ENCODE peak calls at places on chromosomes 4 and X, in four cellular contexts. One of them, this sample, is unnamed.

GRCh38 chr4:110211007-110211769 is 12.8 kb upstream of the ELOVL6 start:
- DNase-seq in NCI-H1092 treated with DMSO at 0.1 percent for 48 hours: peak; percentile 41
- DNase-seq in A549: peak; percentile 28
- DNase-seq in T follicular helper cell: no peak
- DNase-seq in this sample: no peak

GRCh38 chr4:66252291-66252690 is 582.0 kb upstream of the EPHA5 start:
- DNase-seq in NCI-H1092 treated with DMSO at 0.1 percent for 48 hours: no peak
- DNase-seq in A549: no peak
- DNase-seq in T follicular helper cell: no peak
- DNase-seq in this sample: no peak

GRCh38 chr4:16636911-16637630 is 261.4 kb downstream of the LDB2 start:
- DNase-seq in A549: no peak
- DNase-seq in T follicular helper cell: no peak
- DNase-seq in NCI-H1092 treated with DMSO at 0.1 percent for 48 hours: no peak
- DNase-seq in this sample: no peak

GRCh38 chr4:101730291-101731117 is 60.0 kb upstream of the BANK1 start:
- DNase-seq in T follicular helper cell: peak; percentile 6
- DNase-seq in A549: peak; percentile 6
- DNase-seq in NCI-H1092 treated with DMSO at 0.1 percent for 48 hours: peak; percentile 54
- DNase-seq in this sample: no peak

GRCh38 chrX:109782994-109783711 is 50.1 kb upstream of the ACSL4 start:
- DNase-seq in T follicular helper cell: no peak
- DNase-seq in NCI-H1092 treated with DMSO at 0.1 percent for 48 hours: no peak
- DNase-seq in A549: no peak
- DNase-seq in this sample: no peak

GRCh38 chrX:357035-357692 is 29.5 kb downstream of the PPP2R3B start:
- DNase-seq in A549: no peak
- DNase-seq in NCI-H1092 treated with DMSO at 0.1 percent for 48 hours: no peak
- DNase-seq in T follicular helper cell: no peak
- DNase-seq in this sample: no peak

GRCh38 chr4:121217385-121217784 is 53.3 kb upstream of the TNIP3 start:
- DNase-seq in NCI-H1092 treated with DMSO at 0.1 percent for 48 hours: no peak
- DNase-seq in T follicular helper cell: no peak
- DNase-seq in A549: no peak
- DNase-seq in this sample: no peak

GRCh38 chr4:165974647-165975335 is 101.8 kb downstream of the TLL1 start:
- DNase-seq in T follicular helper cell: no peak
- DNase-seq in NCI-H1092 treated with DMSO at 0.1 percent for 48 hours: no peak
- DNase-seq in A549: no peak
- DNase-seq in this sample: no peak

GRCh38 chr4:177171588-177171987 is 138.1 kb upstream of the NEIL3 start:
- DNase-seq in NCI-H1092 treated with DMSO at 0.1 percent for 48 hours: no peak
- DNase-seq in T follicular helper cell: no peak
- DNase-seq in A549: no peak
- DNase-seq in this sample: no peak

GRCh38 chr4:177182728-177183127 is 126.9 kb upstream of the NEIL3 start:
- DNase-seq in NCI-H1092 treated with DMSO at 0.1 percent for 48 hours: no peak
- DNase-seq in T follicular helper cell: no peak
- DNase-seq in A549: no peak
- DNase-seq in this sample: no peak

GRCh38 chrX:68503830-68504229 is 5.0 kb downstream of the YIPF6 start:
- DNase-seq in T follicular helper cell: no peak
- DNase-seq in NCI-H1092 treated with DMSO at 0.1 percent for 48 hours: no peak
- DNase-seq in A549: no peak
- DNase-seq in this sample: no peak

GRCh38 chr4:106316773-106317409 is 541 bp downstream of the AIMP1 start:
- DNase-seq in T follicular helper cell: no peak
- DNase-seq in NCI-H1092 treated with DMSO at 0.1 percent for 48 hours: peak; percentile 33
- DNase-seq in A549: no peak
- DNase-seq in this sample: no peak

GRCh38 chrX:10636337-10636736 is 16.0 kb upstream of the MID1 start:
- DNase-seq in A549: peak; percentile 71
- DNase-seq in NCI-H1092 treated with DMSO at 0.1 percent for 48 hours: peak; percentile 62
- DNase-seq in T follicular helper cell: no peak
- DNase-seq in this sample: no peak

GRCh38 chrX:9770319-9770718 is 4.7 kb upstream of the GPR143 start:
- DNase-seq in T follicular helper cell: no peak
- DNase-seq in A549: no peak
- DNase-seq in NCI-H1092 treated with DMSO at 0.1 percent for 48 hours: no peak
- DNase-seq in this sample: no peak

GRCh38 chr4:133969202-133969873 is 232.3 kb downstream of the PABPC4L start:
- DNase-seq in NCI-H1092 treated with DMSO at 0.1 percent for 48 hours: no peak
- DNase-seq in A549: no peak
- DNase-seq in T follicular helper cell: no peak
- DNase-seq in this sample: no peak

GRCh38 chr4:149296503-149296902 is 519.1 kb downstream of the IQCM start:
- DNase-seq in A549: no peak
- DNase-seq in T follicular helper cell: no peak
- DNase-seq in NCI-H1092 treated with DMSO at 0.1 percent for 48 hours: no peak
- DNase-seq in this sample: no peak

GRCh38 chrX:40105791-40106676 is 8.3 kb upstream of the BCOR start:
- DNase-seq in A549: peak; percentile 38
- DNase-seq in T follicular helper cell: peak; percentile 61
- DNase-seq in NCI-H1092 treated with DMSO at 0.1 percent for 48 hours: peak; percentile 89
- DNase-seq in this sample: no peak